ENCODE peak calls at places on chromosome 9, in eight cellular contexts. N is Peyer's patch, Z is ascending aorta, U is pancreas, G is astrocyte, A is heart right ventricle, H is left ventricle myocardium inferior, M is upper lobe of left lung. Q is an unnamed sample.
A peak's percentile ranks its signal among the peaks of the same experiment; 100 is the strongest.

GRCh38 chr9:77455312-77455927 is 192.7 kb downstream of the GNA14 start:
- DNase-seq in M (peak; percentile 38), Z (no peak), N (peak; percentile 22), G (no peak), A (no peak), U (no peak), H (no peak), Q (no peak)

GRCh38 chr9:68704804-68705635 is at the start of gene PIP5K1B:
- DNase-seq in H (peak; percentile 77), U (peak; percentile 89), N (peak; percentile 74), M (peak; percentile 87), G (peak; percentile 43), A (peak; percentile 66), Z (peak; percentile 72), Q (no peak)

GRCh38 chr9:130902204-130903185 is 5.9 kb upstream of the QRFP start:
- DNase-seq in Z (no peak), A (no peak), G (no peak), N (no peak), M (no peak), U (no peak), H (no peak), Q (no peak)

GRCh38 chr9:121299467-121300282 is 31.7 kb downstream of the GSN start:
- DNase-seq in M (peak; percentile 66), N (peak; percentile 29), U (no peak), Z (peak; percentile 88), G (no peak), H (peak; percentile 93), A (peak; percentile 89), Q (no peak)

GRCh38 chr9:15722888-15723287 is 170.0 kb downstream of the CCDC171 start:
- DNase-seq in Z (no peak), N (no peak), H (no peak), M (no peak), U (no peak), A (no peak), G (peak; percentile 56), Q (no peak)

GRCh38 chr9:83280259-83280658 is 217.3 kb upstream of the RASEF start:
- DNase-seq in A (no peak), N (no peak), M (no peak), U (no peak), G (peak; percentile 39), Z (no peak), H (no peak), Q (no peak)

GRCh38 chr9:98922721-98923435 is 20.8 kb upstream of the COL15A1 start:
- DNase-seq in M (no peak), Z (no peak), G (peak; percentile 40), U (no peak), N (no peak), H (no peak), A (no peak), Q (no peak)

GRCh38 chr9:99752710-99753109 is 69.0 kb upstream of the NR4A3 start:
- DNase-seq in N (no peak), U (no peak), M (no peak), H (no peak), Z (no peak), A (no peak), G (peak; percentile 69), Q (no peak)

GRCh38 chr9:91131433-91131839 is 230.3 kb downstream of the AUH start:
- DNase-seq in Z (no peak), M (peak; percentile 56), N (no peak), A (no peak), G (peak; percentile 98), H (no peak), U (no peak), Q (peak; percentile 92)

GRCh38 chr9:17065062-17065461 is 69.8 kb upstream of the CNTLN start:
- DNase-seq in H (no peak), A (no peak), U (no peak), Z (no peak), M (no peak), N (no peak), G (no peak), Q (no peak)

GRCh38 chr9:135574943-135575342 is 13.4 kb downstream of the PAEP start:
- DNase-seq in U (no peak), Z (no peak), G (no peak), N (no peak), A (no peak), H (no peak), M (no peak), Q (no peak)

GRCh38 chr9:129889461-129889935 is 54.2 kb downstream of the USP20 start:
- DNase-seq in M (no peak), N (peak; percentile 47), U (no peak), Z (no peak), G (no peak), H (no peak), A (no peak), Q (no peak)

GRCh38 chr9:93603906-93604326 is 27.5 kb downstream of the PHF2 start:
- DNase-seq in H (no peak), Z (peak; percentile 51), A (no peak), G (no peak), M (no peak), N (no peak), U (no peak), Q (no peak)

GRCh38 chr9:81556923-81557322 is 132.4 kb downstream of the TLE1 start:
- DNase-seq in N (no peak), A (no peak), Z (no peak), M (no peak), U (no peak), H (no peak), G (no peak), Q (no peak)

GRCh38 chr9:92059045-92059444 is 56.2 kb downstream of the SPTLC1 start:
- DNase-seq in Z (no peak), G (no peak), H (no peak), N (no peak), U (no peak), A (no peak), M (no peak), Q (no peak)

GRCh38 chr9:136609160-136609475 is 53.6 kb upstream of the EGFL7 start:
- DNase-seq in H (no peak), N (no peak), Z (no peak), A (no peak), G (no peak), U (no peak), M (no peak), Q (no peak)
- H3K27me3 ChIP-seq in H (no peaks in the 10 kb centered on the region), N (no peaks in the 10 kb centered on the region), Z (no peaks in the 10 kb centered on the region), A (no peaks in the 10 kb centered on the region), G (no peaks in the 10 kb centered on the region), U (no peaks in the 10 kb centered on the region), M (no peaks in the 10 kb centered on the region), Q (peaks cover 5% of the 10 kb centered on the region)

DNA sequence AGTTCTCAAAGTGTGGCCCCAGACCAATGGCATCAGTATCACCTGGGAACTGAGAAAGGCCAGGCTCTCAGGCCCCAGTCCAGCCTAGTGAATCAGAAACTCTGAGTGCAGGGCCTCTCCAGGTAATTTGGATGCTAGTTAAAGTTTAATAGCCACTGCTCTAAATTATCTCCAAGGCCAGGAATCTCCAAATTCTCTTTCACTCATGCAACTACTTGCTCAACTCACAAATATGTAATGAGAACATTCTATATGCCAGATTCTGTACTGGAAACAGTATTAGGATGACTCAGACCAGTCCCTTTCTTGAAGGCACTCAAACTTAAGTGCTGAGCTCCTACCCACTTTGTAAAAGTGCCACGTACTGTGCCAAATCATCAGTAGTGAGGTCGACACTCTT is 84.6 kb downstream of the PAPPA start:
- DNase-seq in H (no peak), A (no peak), U (no peak), N (no peak), M (peak; percentile 50), Z (no peak), G (peak; percentile 92), Q (peak; percentile 67)
- H3K27ac ChIP-seq in H (no peak overlapping the region), A (no peak overlapping the region), U (no peak overlapping the region), N (no peak overlapping the region), M (no peak overlapping the region), Z (no peak overlapping the region), G (peak overlapping the region; percentile 83), Q (peak overlapping the region; percentile 89)

DNA sequence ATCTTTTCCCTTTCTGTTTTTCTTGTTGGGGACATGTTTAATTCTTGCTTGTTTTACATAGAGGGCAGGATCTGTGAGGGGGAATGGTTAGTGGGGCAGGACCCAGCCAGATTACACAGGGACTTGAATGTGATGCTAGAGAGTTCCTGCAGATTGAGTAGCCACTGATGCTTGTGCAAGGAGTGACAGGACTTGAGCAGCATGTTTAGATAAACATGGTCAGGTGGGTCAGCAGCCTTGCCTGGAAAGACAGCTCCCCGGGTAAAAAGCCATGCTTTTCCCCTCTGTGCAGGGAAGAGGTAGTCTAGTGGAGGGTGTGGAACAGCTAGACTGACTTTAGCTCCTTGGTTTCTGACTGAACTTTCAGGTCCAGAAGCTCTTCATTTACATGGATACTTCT is 261.2 kb downstream of the AOPEP start:
- DNase-seq in A (no peak), Z (peak; percentile 34), N (no peak), M (no peak), U (no peak), H (no peak), G (no peak), Q (no peak)
- H3K9me3 ChIP-seq in A (no peaks in the 10 kb centered on the region), Z (no peaks in the 10 kb centered on the region), N (no peaks in the 10 kb centered on the region), M (no peaks in the 10 kb centered on the region), U (no peaks in the 10 kb centered on the region), H (no peaks in the 10 kb centered on the region), G (no peaks in the 10 kb centered on the region), Q (peaks cover 7% of the 10 kb centered on the region)

GRCh38 chr9:6818292-6818922 is 60.6 kb downstream of the KDM4C start:
- DNase-seq in Z (no peak), H (no peak), A (no peak), M (no peak), G (no peak), N (no peak), U (no peak), Q (no peak)
- H3K27me3 ChIP-seq in Z (no peaks in the 10 kb centered on the region), H (no peaks in the 10 kb centered on the region), A (no peaks in the 10 kb centered on the region), M (no peaks in the 10 kb centered on the region), G (no peaks in the 10 kb centered on the region), N (no peaks in the 10 kb centered on the region), U (no peaks in the 10 kb centered on the region), Q (no peaks in the 10 kb centered on the region)

DNA sequence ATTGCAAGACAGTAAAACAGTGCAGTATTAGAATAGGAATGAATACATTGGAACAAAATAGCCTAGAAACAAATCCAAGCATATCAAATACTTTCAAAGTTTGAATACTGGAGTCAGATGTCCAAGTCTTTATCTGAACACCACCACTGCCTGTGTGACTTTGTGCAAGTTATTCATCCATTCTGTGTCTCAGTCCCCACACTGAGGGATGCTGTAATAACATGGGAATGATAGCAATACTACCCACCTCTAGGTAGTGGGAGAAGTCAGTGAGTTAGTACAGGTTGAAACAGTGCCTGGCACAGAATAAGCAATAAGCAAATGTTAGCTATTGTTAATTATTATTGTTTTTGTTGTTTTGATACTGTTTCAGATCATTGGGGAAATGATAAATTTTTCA is 130.9 kb downstream of the SUSD1 start:
- DNase-seq in G (no peak), U (no peak), H (no peak), A (no peak), Z (no peak), M (no peak), N (no peak), Q (no peak)
- H3K27ac ChIP-seq in G (peak overlapping the region; percentile 30), U (no peak overlapping the region), H (no peak overlapping the region), A (no peak overlapping the region), Z (no peak overlapping the region), M (no peak overlapping the region), N (no peak overlapping the region), Q (no peak overlapping the region)

DNA sequence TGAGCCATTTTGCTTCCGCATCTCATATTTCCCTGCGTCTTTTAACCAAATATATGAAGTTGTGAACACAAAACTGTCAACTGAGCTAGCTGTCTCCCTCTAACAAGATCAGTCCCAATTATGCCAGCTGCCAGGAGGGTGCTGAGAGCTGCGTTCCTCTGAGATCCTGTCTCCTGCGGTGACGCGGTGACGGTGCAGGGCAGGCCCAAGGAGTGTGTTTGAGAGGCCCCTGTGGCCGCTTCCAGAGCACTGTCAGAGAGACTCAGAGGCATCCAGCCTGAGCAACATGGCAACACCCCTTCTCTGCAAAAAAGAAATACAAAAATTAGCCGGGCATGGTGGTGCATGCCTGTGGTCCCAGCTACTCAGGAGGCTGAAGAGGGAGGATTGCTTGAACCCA is 126.3 kb upstream of the FOXD4L5 start:
- DNase-seq in G (no peak), A (no peak), Z (no peak), H (no peak), M (no peak), N (no peak), U (no peak), Q (no peak)
- H3K9me3 ChIP-seq in G (peaks cover 5% of the 10 kb centered on the region), A (peaks cover 9% of the 10 kb centered on the region), Z (no peaks in the 10 kb centered on the region), H (no peaks in the 10 kb centered on the region), M (no peaks in the 10 kb centered on the region), N (no peaks in the 10 kb centered on the region), U (no peaks in the 10 kb centered on the region), Q (peaks cover 65% of the 10 kb centered on the region)

Q was measured in AG04450.